ENCODE peak calls at places on chromosomes 16 and 17, in ten cellular contexts. One of them, this sample, is unnamed.

GRCh38 chr16:27363797-27364196 is 38.2 kb upstream of the IL21R start:
- DNase-seq in CD8-positive, alpha-beta T cell: no peak
- DNase-seq in cardiac fibroblast: no peak
- DNase-seq in cardiac muscle cell: no peak
- DNase-seq in stomach: peak
- DNase-seq in CD8-positive, alpha-beta memory T cell: no peak
- DNase-seq in lower lobe of right lung: peak
- DNase-seq in fibroblast of lung: no peak
- DNase-seq in neuronal stem cell: no peak
- DNase-seq in dorsolateral prefrontal cortex: no peak
- DNase-seq in this sample: no peak

GRCh38 chr16:31202402-31203385 is at the start of gene PYCARD:
- DNase-seq in CD8-positive, alpha-beta T cell: peak
- DNase-seq in cardiac fibroblast: peak
- DNase-seq in cardiac muscle cell: peak
- DNase-seq in stomach: peak
- DNase-seq in CD8-positive, alpha-beta memory T cell: peak
- DNase-seq in lower lobe of right lung: peak
- DNase-seq in fibroblast of lung: peak
- DNase-seq in neuronal stem cell: no peak
- DNase-seq in dorsolateral prefrontal cortex: no peak
- DNase-seq in this sample: peak

GRCh38 chr16:56424791-56425438 is 430 bp downstream of the AMFR start:
- DNase-seq in CD8-positive, alpha-beta T cell: peak
- DNase-seq in cardiac fibroblast: no peak
- DNase-seq in cardiac muscle cell: peak
- DNase-seq in stomach: no peak
- DNase-seq in CD8-positive, alpha-beta memory T cell: peak
- DNase-seq in lower lobe of right lung: peak
- DNase-seq in fibroblast of lung: peak
- DNase-seq in neuronal stem cell: peak
- DNase-seq in dorsolateral prefrontal cortex: no peak
- DNase-seq in this sample: no peak

GRCh38 chr17:1231456-1231855 is 38.8 kb upstream of the BHLHA9 start:
- DNase-seq in CD8-positive, alpha-beta T cell: no peak
- DNase-seq in cardiac fibroblast: no peak
- DNase-seq in cardiac muscle cell: no peak
- DNase-seq in stomach: peak
- DNase-seq in CD8-positive, alpha-beta memory T cell: no peak
- DNase-seq in lower lobe of right lung: peak
- DNase-seq in fibroblast of lung: no peak
- DNase-seq in neuronal stem cell: no peak
- DNase-seq in dorsolateral prefrontal cortex: no peak
- DNase-seq in this sample: no peak

GRCh38 chr16:68752602-68753001 is 15.5 kb downstream of the CDH1 start:
- DNase-seq in CD8-positive, alpha-beta T cell: no peak
- DNase-seq in cardiac fibroblast: no peak
- DNase-seq in cardiac muscle cell: no peak
- DNase-seq in stomach: no peak
- DNase-seq in CD8-positive, alpha-beta memory T cell: peak
- DNase-seq in lower lobe of right lung: no peak
- DNase-seq in fibroblast of lung: no peak
- DNase-seq in neuronal stem cell: no peak
- DNase-seq in dorsolateral prefrontal cortex: no peak
- DNase-seq in this sample: no peak

GRCh38 chr17:79874329-79874981 is 35.2 kb upstream of the CBX4 start:
- DNase-seq in CD8-positive, alpha-beta T cell: no peak
- DNase-seq in cardiac fibroblast: peak
- DNase-seq in cardiac muscle cell: peak
- DNase-seq in stomach: no peak
- DNase-seq in CD8-positive, alpha-beta memory T cell: no peak
- DNase-seq in lower lobe of right lung: no peak
- DNase-seq in fibroblast of lung: peak
- DNase-seq in neuronal stem cell: no peak
- DNase-seq in dorsolateral prefrontal cortex: no peak
- DNase-seq in this sample: peak

GRCh38 chr16:705748-706188 is at the start of gene FBXL16:
- DNase-seq in CD8-positive, alpha-beta T cell: no peak
- DNase-seq in cardiac fibroblast: no peak
- DNase-seq in cardiac muscle cell: no peak
- DNase-seq in stomach: no peak
- DNase-seq in CD8-positive, alpha-beta memory T cell: no peak
- DNase-seq in lower lobe of right lung: no peak
- DNase-seq in fibroblast of lung: no peak
- DNase-seq in neuronal stem cell: no peak
- DNase-seq in dorsolateral prefrontal cortex: no peak
- DNase-seq in this sample: peak

GRCh38 chr17:30449480-30449879 is 27.7 kb upstream of the GOSR1 start:
- DNase-seq in CD8-positive, alpha-beta T cell: no peak
- DNase-seq in cardiac fibroblast: peak
- DNase-seq in cardiac muscle cell: no peak
- DNase-seq in stomach: no peak
- DNase-seq in CD8-positive, alpha-beta memory T cell: no peak
- DNase-seq in lower lobe of right lung: no peak
- DNase-seq in fibroblast of lung: peak
- DNase-seq in neuronal stem cell: no peak
- DNase-seq in dorsolateral prefrontal cortex: peak
- DNase-seq in this sample: no peak

GRCh38 chr16:6016530-6017184 is 919.1 kb upstream of the EEF2KMT start:
- DNase-seq in CD8-positive, alpha-beta T cell: no peak
- DNase-seq in cardiac fibroblast: peak
- DNase-seq in cardiac muscle cell: peak
- DNase-seq in stomach: no peak
- DNase-seq in CD8-positive, alpha-beta memory T cell: no peak
- DNase-seq in lower lobe of right lung: no peak
- DNase-seq in fibroblast of lung: no peak
- DNase-seq in neuronal stem cell: peak
- DNase-seq in dorsolateral prefrontal cortex: no peak
- DNase-seq in this sample: no peak

DNA sequence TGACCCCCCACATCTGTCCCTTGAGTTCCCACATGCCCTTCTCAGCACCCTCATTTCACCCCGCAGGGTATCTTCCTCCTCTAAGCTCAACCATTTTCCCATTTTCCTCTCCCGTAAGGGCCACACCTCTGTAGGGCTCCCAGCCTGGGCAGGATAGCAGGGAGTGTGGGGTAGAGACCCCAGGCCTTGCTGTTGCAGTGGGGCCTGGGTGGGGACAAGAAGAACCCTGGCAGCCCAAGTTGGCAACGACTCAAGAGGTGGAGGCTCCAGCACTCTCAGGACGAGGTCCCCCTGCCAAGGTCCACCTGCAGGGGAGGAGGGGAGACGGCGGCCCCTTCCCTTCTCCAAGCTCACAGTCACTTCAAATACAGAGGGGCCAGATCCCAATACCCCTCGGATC is 2.0 kb upstream of the TMEM92 start:
- DNase-seq in CD8-positive, alpha-beta T cell: no peak
- DNase-seq in cardiac fibroblast: no peak
- DNase-seq in cardiac muscle cell: no peak
- DNase-seq in stomach: no peak
- DNase-seq in CD8-positive, alpha-beta memory T cell: no peak
- DNase-seq in lower lobe of right lung: no peak
- DNase-seq in fibroblast of lung: no peak
- DNase-seq in neuronal stem cell: no peak
- DNase-seq in dorsolateral prefrontal cortex: no peak
- DNase-seq in this sample: no peak
- H3K4me3 ChIP-seq in CD8-positive, alpha-beta T cell: no peak
- H3K4me3 ChIP-seq in cardiac fibroblast: peak
- H3K4me3 ChIP-seq in cardiac muscle cell: no peak
- H3K4me3 ChIP-seq in stomach: peak
- H3K4me3 ChIP-seq in CD8-positive, alpha-beta memory T cell: no peak
- H3K4me3 ChIP-seq in lower lobe of right lung: peak
- H3K4me3 ChIP-seq in fibroblast of lung: peak
- H3K4me3 ChIP-seq in neuronal stem cell: no peak
- H3K4me3 ChIP-seq in dorsolateral prefrontal cortex: peak
- H3K4me3 ChIP-seq in this sample: no peak

GRCh38 chr17:78722101-78722761 is 59.8 kb downstream of the CYTH1 start:
- DNase-seq in CD8-positive, alpha-beta T cell: no peak
- DNase-seq in cardiac fibroblast: no peak
- DNase-seq in cardiac muscle cell: no peak
- DNase-seq in stomach: no peak
- DNase-seq in CD8-positive, alpha-beta memory T cell: no peak
- DNase-seq in lower lobe of right lung: peak
- DNase-seq in fibroblast of lung: no peak
- DNase-seq in neuronal stem cell: no peak
- DNase-seq in dorsolateral prefrontal cortex: peak
- DNase-seq in this sample: no peak

GRCh38 chr17:78718575-78719209 is 63.4 kb downstream of the CYTH1 start:
- DNase-seq in CD8-positive, alpha-beta T cell: no peak
- DNase-seq in cardiac fibroblast: no peak
- DNase-seq in cardiac muscle cell: no peak
- DNase-seq in stomach: no peak
- DNase-seq in CD8-positive, alpha-beta memory T cell: no peak
- DNase-seq in lower lobe of right lung: no peak
- DNase-seq in fibroblast of lung: no peak
- DNase-seq in neuronal stem cell: no peak
- DNase-seq in dorsolateral prefrontal cortex: no peak
- DNase-seq in this sample: no peak

GRCh38 chr17:78716814-78717393 is 65.2 kb downstream of the CYTH1 start:
- DNase-seq in CD8-positive, alpha-beta T cell: no peak
- DNase-seq in cardiac fibroblast: peak
- DNase-seq in cardiac muscle cell: no peak
- DNase-seq in stomach: peak
- DNase-seq in CD8-positive, alpha-beta memory T cell: no peak
- DNase-seq in lower lobe of right lung: peak
- DNase-seq in fibroblast of lung: peak
- DNase-seq in neuronal stem cell: no peak
- DNase-seq in dorsolateral prefrontal cortex: peak
- DNase-seq in this sample: peak

GRCh38 chr17:78717431-78717980 is 64.6 kb downstream of the CYTH1 start:
- DNase-seq in CD8-positive, alpha-beta T cell: no peak
- DNase-seq in cardiac fibroblast: peak
- DNase-seq in cardiac muscle cell: no peak
- DNase-seq in stomach: no peak
- DNase-seq in CD8-positive, alpha-beta memory T cell: no peak
- DNase-seq in lower lobe of right lung: no peak
- DNase-seq in fibroblast of lung: peak
- DNase-seq in neuronal stem cell: no peak
- DNase-seq in dorsolateral prefrontal cortex: peak
- DNase-seq in this sample: peak

DNA sequence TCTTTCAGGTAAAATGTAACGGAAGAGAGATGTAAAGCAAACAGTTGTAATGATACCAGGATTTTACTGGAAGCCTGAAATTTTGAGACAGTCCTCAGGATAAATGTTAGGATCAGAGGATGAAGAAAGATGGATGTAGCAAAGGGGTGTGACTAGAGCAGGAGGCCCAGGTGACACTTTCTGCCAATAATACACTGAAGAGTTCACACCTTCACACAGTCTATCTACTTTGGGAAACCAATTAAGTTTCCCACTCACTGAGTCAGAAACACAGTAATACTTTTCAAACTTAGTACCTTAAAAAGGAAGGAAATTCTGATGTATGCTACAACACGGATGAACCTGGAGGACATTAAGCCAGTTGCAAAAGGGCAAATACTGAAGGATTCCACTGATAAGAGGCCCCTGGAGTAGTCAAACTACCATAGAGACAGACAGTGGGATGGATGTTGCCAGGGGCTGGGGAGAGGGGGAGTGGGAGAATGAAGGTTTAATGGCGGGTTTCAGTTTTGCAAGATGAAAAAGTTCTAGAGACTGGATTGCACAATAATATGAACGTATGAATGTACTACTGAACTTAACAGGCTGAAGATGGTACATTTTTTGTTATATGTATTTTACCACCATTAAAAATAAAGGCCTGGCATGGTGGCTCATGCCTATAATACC is 62.3 kb downstream of the CYTH1 start:
- DNase-seq in CD8-positive, alpha-beta T cell: no peak
- DNase-seq in cardiac fibroblast: no peak
- DNase-seq in cardiac muscle cell: no peak
- DNase-seq in stomach: no peak
- DNase-seq in CD8-positive, alpha-beta memory T cell: no peak
- DNase-seq in lower lobe of right lung: no peak
- DNase-seq in fibroblast of lung: no peak
- DNase-seq in neuronal stem cell: no peak
- DNase-seq in dorsolateral prefrontal cortex: no peak
- DNase-seq in this sample: no peak
- H3K4me3 ChIP-seq in CD8-positive, alpha-beta T cell: no peak
- H3K4me3 ChIP-seq in cardiac fibroblast: no peak
- H3K4me3 ChIP-seq in cardiac muscle cell: no peak
- H3K4me3 ChIP-seq in stomach: no peak
- H3K4me3 ChIP-seq in CD8-positive, alpha-beta memory T cell: no peak
- H3K4me3 ChIP-seq in lower lobe of right lung: no peak
- H3K4me3 ChIP-seq in fibroblast of lung: no peak
- H3K4me3 ChIP-seq in neuronal stem cell: no peak
- H3K4me3 ChIP-seq in dorsolateral prefrontal cortex: peak
- H3K4me3 ChIP-seq in this sample: no peak

DNA sequence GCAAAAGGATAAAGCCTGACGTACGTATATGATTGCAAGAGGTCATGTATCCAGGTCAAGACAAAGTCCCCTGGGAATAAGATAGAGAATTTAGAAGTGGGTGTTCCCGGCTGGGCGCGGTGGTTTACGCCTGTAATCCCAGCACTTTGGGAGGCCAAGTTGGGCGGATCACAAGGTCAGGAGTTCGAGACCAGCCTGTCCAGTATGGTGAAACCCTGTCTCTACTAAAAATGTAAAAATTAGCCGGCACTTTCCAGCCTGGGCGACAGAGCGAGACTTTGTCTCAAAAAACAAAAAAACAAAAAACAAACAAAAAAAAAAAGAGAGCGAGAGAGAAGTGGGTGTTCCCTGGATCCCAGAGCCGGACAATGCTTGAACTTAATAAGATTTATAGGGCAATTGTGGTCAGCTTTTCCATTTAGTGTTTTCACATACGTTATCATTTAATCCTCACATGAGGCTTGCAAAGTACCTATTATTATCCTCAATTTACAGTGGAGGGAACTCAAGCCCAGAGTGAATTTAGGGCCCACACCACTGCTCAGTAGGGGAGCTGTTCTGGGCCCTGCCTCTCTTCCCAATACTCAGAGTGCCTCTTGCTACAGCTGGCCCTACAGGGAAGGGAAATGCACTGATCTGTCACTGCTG is 481 bp upstream of the GLTPD2 start:
- DNase-seq in CD8-positive, alpha-beta T cell: no peak
- DNase-seq in cardiac fibroblast: no peak
- DNase-seq in cardiac muscle cell: no peak
- DNase-seq in stomach: no peak
- DNase-seq in CD8-positive, alpha-beta memory T cell: no peak
- DNase-seq in lower lobe of right lung: no peak
- DNase-seq in fibroblast of lung: peak
- DNase-seq in neuronal stem cell: no peak
- DNase-seq in dorsolateral prefrontal cortex: no peak
- DNase-seq in this sample: no peak
- H3K4me3 ChIP-seq in CD8-positive, alpha-beta T cell: no peak
- H3K4me3 ChIP-seq in cardiac fibroblast: no peak
- H3K4me3 ChIP-seq in cardiac muscle cell: peak
- H3K4me3 ChIP-seq in stomach: no peak
- H3K4me3 ChIP-seq in CD8-positive, alpha-beta memory T cell: no peak
- H3K4me3 ChIP-seq in lower lobe of right lung: peak
- H3K4me3 ChIP-seq in fibroblast of lung: no peak
- H3K4me3 ChIP-seq in neuronal stem cell: no peak
- H3K4me3 ChIP-seq in dorsolateral prefrontal cortex: peak
- H3K4me3 ChIP-seq in this sample: no peak

DNA sequence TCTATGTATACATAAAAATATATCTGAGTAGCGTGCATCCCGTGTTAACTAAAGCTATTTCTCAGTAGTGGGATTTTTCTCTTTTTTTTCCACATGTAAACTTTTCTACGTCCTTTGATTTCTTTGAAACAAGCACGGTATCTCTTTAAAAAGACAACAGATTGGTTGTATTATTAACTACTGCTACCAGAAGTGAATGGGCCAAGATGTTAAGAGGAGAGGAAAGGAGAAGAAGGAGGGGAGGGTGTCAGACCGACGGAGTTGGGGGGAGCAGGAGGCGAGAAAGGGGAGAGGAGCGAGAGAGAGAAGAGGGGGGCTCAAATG is 75.1 kb downstream of the CMC2 start:
- DNase-seq in CD8-positive, alpha-beta T cell: no peak
- DNase-seq in cardiac fibroblast: no peak
- DNase-seq in cardiac muscle cell: no peak
- DNase-seq in stomach: no peak
- DNase-seq in CD8-positive, alpha-beta memory T cell: no peak
- DNase-seq in lower lobe of right lung: no peak
- DNase-seq in fibroblast of lung: no peak
- DNase-seq in neuronal stem cell: no peak
- DNase-seq in dorsolateral prefrontal cortex: no peak
- DNase-seq in this sample: no peak
- H3K4me3 ChIP-seq in CD8-positive, alpha-beta T cell: no peak
- H3K4me3 ChIP-seq in cardiac fibroblast: peak
- H3K4me3 ChIP-seq in cardiac muscle cell: peak
- H3K4me3 ChIP-seq in stomach: peak
- H3K4me3 ChIP-seq in CD8-positive, alpha-beta memory T cell: no peak
- H3K4me3 ChIP-seq in lower lobe of right lung: peak
- H3K4me3 ChIP-seq in fibroblast of lung: peak
- H3K4me3 ChIP-seq in neuronal stem cell: peak
- H3K4me3 ChIP-seq in dorsolateral prefrontal cortex: peak
- H3K4me3 ChIP-seq in this sample: no peak